ENCODE peak calls at places on chromosome 18, in six cellular contexts. H is brain microvascular endothelial cell, U is ovary, E is GM12865, V is colonic mucosa, T is heart right ventricle. X is an unnamed sample.

GRCh38 chr18:45722899-45723298 is 1.1 kb upstream of the SLC14A1 start:
- DNase-seq in H (peak; percentile 80), U (peak; percentile 41), E (peak; percentile 78), V (peak; percentile 70), T (peak; percentile 71), X (peak; percentile 68)

GRCh38 chr18:44537521-44537920 is 143.2 kb upstream of the SETBP1 start:
- DNase-seq in H (peak; percentile 86), U (no peak), E (no peak), V (no peak), T (no peak), X (no peak)

GRCh38 chr18:80200171-80200931 is 47.0 kb downstream of the PARD6G start:
- DNase-seq in H (no peak), U (no peak), E (no peak), V (no peak), T (no peak), X (no peak)

GRCh38 chr18:32021756-32022564 is 3.3 kb downstream of the RNF125 start:
- DNase-seq in H (no peak), U (no peak), E (no peak), V (no peak), T (no peak), X (no peak)

GRCh38 chr18:34386803-34387202 is 162.1 kb upstream of the NOL4 start:
- DNase-seq in H (no peak), U (no peak), E (no peak), V (no peak), T (no peak), X (no peak)

GRCh38 chr18:29512203-29512602 is 1335.3 kb upstream of the CDH2 start:
- DNase-seq in H (no peak), U (no peak), E (no peak), V (no peak), T (no peak), X (no peak)

GRCh38 chr18:75192899-75193298 is 16.0 kb downstream of the PTGR3 start:
- DNase-seq in H (no peak), U (no peak), E (no peak), V (no peak), T (no peak), X (no peak)

GRCh38 chr18:54767094-54767493 is 61.2 kb upstream of the RAB27B start:
- DNase-seq in H (no peak), U (no peak), E (no peak), V (no peak), T (no peak), X (no peak)

GRCh38 chr18:79169958-79170555 is 100.9 kb downstream of the ATP9B start:
- DNase-seq in H (no peak), U (no peak), E (no peak), V (no peak), T (no peak), X (no peak)

GRCh38 chr18:29430416-29430815 is 1253.5 kb upstream of the CDH2 start:
- DNase-seq in H (no peak), U (no peak), E (no peak), V (no peak), T (no peak), X (no peak)

GRCh38 chr18:37987901-37988300 is 422.3 kb upstream of the CELF4 start:
- DNase-seq in H (no peak), U (no peak), E (no peak), V (no peak), T (no peak), X (no peak)

GRCh38 chr18:61964616-61965015 is 71.8 kb upstream of the RNF152 start:
- DNase-seq in H (no peak), U (no peak), E (no peak), V (no peak), T (no peak), X (no peak)

GRCh38 chr18:52992041-52992440 is 652.0 kb downstream of the DCC start:
- DNase-seq in H (no peak), U (no peak), E (no peak), V (no peak), T (no peak), X (no peak)

GRCh38 chr18:33924576-33924975 is 300.1 kb downstream of the NOL4 start:
- DNase-seq in H (no peak), U (no peak), E (no peak), V (no peak), T (no peak), X (no peak)

GRCh38 chr18:9823805-9824473 is 61.8 kb upstream of the TXNDC2 start:
- DNase-seq in H (peak; percentile 49), U (no peak), E (no peak), V (peak; percentile 13), T (no peak), X (no peak)

GRCh38 chr18:848062-848795 is 36.2 kb upstream of the YES1 start:
- DNase-seq in H (no peak), U (no peak), E (no peak), V (peak; percentile 81), T (no peak), X (no peak)

GRCh38 chr18:10139783-10140410 is 226.1 kb downstream of the VAPA start:
- DNase-seq in H (peak; percentile 63), U (no peak), E (no peak), V (no peak), T (no peak), X (no peak)

GRCh38 chr18:31450409-31450808 is 2.9 kb downstream of the DSG3 start:
- DNase-seq in H (no peak), U (no peak), E (no peak), V (no peak), T (no peak), X (no peak)

GRCh38 chr18:36752929-36753865 is 75.6 kb downstream of the TPGS2 start:
- DNase-seq in H (no peak), U (no peak), E (no peak), V (no peak), T (no peak), X (no peak)

GRCh38 chr18:11178951-11179549 is 29.7 kb upstream of the PIEZO2 start:
- DNase-seq in H (no peak), U (peak; percentile 57), E (no peak), V (no peak), T (peak; percentile 20), X (peak; percentile 43)

GRCh38 chr18:61926532-61926931 is 33.7 kb upstream of the RNF152 start:
- DNase-seq in H (no peak), U (no peak), E (peak; percentile 13), V (no peak), T (no peak), X (no peak)

GRCh38 chr18:37541517-37541916 is 24.1 kb downstream of the CELF4 start:
- DNase-seq in H (no peak), U (no peak), E (no peak), V (no peak), T (no peak), X (no peak)

GRCh38 chr18:26700201-26700600 is 151.8 kb upstream of the KCTD1 start:
- DNase-seq in H (no peak), U (no peak), E (peak; percentile 43), V (no peak), T (no peak), X (no peak)

GRCh38 chr18:9827856-9828793 is 57.6 kb upstream of the TXNDC2 start:
- DNase-seq in H (peak; percentile 99), U (peak; percentile 66), E (no peak), V (peak; percentile 52), T (no peak), X (peak; percentile 28)

GRCh38 chr18:4758980-4759379 is 303.9 kb upstream of the DLGAP1 start:
- DNase-seq in H (no peak), U (no peak), E (peak; percentile 39), V (no peak), T (no peak), X (no peak)

GRCh38 chr18:48410095-48410920 is 1.1 kb upstream of the ZBTB7C start:
- DNase-seq in H (peak; percentile 64), U (peak; percentile 92), E (peak; percentile 76), V (peak; percentile 95), T (peak; percentile 92), X (peak; percentile 93)

GRCh38 chr18:48408727-48409590 is at the start of gene ZBTB7C:
- DNase-seq in H (no peak), U (peak; percentile 32), E (no peak), V (peak; percentile 37), T (no peak), X (peak; percentile 39)

GRCh38 chr18:48407358-48407757 is 1.8 kb downstream of the ZBTB7C start:
- DNase-seq in H (no peak), U (no peak), E (no peak), V (no peak), T (no peak), X (no peak)

GRCh38 chr18:48409591-48410094 is 460 bp upstream of the ZBTB7C start:
- DNase-seq in H (no peak), U (peak; percentile 57), E (no peak), V (peak; percentile 24), T (peak; percentile 29), X (peak; percentile 54)

DNA sequence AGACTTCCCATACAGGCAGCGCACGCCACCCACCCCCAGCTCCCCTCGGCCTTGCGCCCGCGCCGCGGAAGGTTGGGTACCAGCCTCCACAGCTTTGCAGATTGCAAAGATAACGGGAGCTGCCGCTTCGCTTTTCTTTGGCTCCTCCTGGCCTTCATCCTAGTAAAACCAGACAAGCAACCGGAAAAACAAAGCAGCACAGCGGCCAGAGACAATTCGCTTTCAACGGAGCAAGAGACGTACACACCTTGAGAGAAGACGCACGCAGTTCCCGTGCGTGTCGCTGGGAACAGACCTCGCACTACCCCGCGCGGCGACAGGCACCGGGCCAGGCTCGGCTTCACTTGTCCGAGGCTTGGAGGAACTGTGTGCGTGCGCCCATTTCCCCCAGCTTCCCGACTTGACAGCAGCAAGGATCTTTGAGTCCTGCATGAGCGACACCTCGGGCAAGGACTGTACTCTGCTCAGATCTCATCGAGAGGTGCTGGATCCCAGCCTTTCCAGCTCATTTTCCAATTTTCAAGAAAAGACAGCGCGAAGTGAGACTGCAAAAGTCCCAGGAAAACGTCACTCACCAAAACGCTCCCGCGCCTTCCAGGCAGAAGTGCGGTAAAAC is 964 bp downstream of the ZBTB7C start:
- DNase-seq in H (no peak), U (no peak), E (no peak), V (peak; percentile 21), T (no peak), X (peak; percentile 23)
- H3K4me3 ChIP-seq in H (peak overlapping the region; percentile 9), U (peak overlapping the region; percentile 82), E (no peak overlapping the region), V (peak overlapping the region; percentile 72), T (peak overlapping the region; percentile 87), X (peak overlapping the region; percentile 84)

GRCh38 chr18:76496200-76496890 is 1.3 kb upstream of the ZNF516 start:
- DNase-seq in H (peak; percentile 48), U (peak; percentile 83), E (peak; percentile 31), V (peak; percentile 74), T (peak; percentile 44), X (peak; percentile 67)
- H3K4me3 ChIP-seq in H (peak overlapping the region; percentile 69), U (peak overlapping the region; percentile 70), E (peak overlapping the region; percentile 89), V (peak overlapping the region; percentile 59), T (peak overlapping the region; percentile 77), X (peak overlapping the region; percentile 87)

DNA sequence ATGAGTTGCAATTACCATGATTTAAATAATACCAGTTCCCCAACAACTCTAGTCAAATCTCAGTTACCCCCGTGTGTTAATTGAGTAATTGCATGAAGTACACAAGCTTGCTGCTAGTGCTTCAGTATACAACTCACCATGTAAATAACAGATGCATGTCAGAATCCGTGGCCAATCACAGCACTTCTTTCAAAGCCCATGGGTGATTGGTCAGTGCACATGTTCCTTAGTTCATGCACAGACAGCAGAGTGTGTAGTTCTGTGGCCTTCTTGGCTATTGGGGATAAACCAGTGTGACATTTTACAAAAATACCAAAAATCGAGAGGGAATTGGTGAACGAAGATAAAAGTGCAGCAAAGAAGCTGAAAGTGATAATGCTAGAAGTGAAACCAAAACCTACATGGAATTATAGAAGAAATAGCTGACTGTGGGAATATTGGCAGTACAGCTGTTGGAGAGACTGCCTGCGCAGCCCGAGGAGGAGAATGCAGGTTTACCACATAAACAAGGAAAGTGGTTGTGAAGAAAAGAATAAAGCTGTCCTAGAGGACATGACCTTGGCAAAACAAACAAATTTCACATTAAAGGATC is 59.4 kb downstream of the NEDD4L start:
- DNase-seq in H (no peak), U (no peak), E (no peak), V (no peak), T (no peak), X (no peak)
- H3K4me3 ChIP-seq in H (no peak overlapping the region), U (no peak overlapping the region), E (no peak overlapping the region), V (no peak overlapping the region), T (no peak overlapping the region), X (no peak overlapping the region)

GRCh38 chr18:63936932-63937393 is 12.1 kb upstream of the HMSD start:
- DNase-seq in H (no peak), U (no peak), E (peak; percentile 63), V (no peak), T (no peak), X (no peak)
- H3K4me3 ChIP-seq in H (peak overlapping the region; percentile 66), U (peak overlapping the region; percentile 16), E (peak overlapping the region; percentile 82), V (peak overlapping the region; percentile 43), T (peak overlapping the region; percentile 55), X (peak overlapping the region; percentile 67)

X was measured in left ventricle myocardium inferior.